ENCODE peak calls at places on chromosomes 3 and 15, in ten cellular contexts. One of them, this sample, is unnamed. For H3K9me3 and H3K4me1, the result is how much of the 10 kb centered on the place peaks cover.

GRCh38 chr3:178236555-178237277 is 299.5 kb upstream of the KCNMB2 start:
- DNase-seq in stomach: no peak
- DNase-seq in endothelial cell of umbilical vein: no peak
- DNase-seq in breast epithelium: no peak
- DNase-seq in GM12878: no peak
- DNase-seq in SK-N-SH: no peak
- DNase-seq in spleen: no peak
- DNase-seq in HCT116: no peak
- DNase-seq in sigmoid colon: no peak
- DNase-seq in suprapubic skin: no peak
- DNase-seq in this sample: no peak

GRCh38 chr15:48422401-48422800 is 91.2 kb downstream of the DUT start:
- DNase-seq in stomach: no peak
- DNase-seq in endothelial cell of umbilical vein: no peak
- DNase-seq in breast epithelium: no peak
- DNase-seq in GM12878: no peak
- DNase-seq in SK-N-SH: no peak
- DNase-seq in spleen: no peak
- DNase-seq in HCT116: no peak
- DNase-seq in sigmoid colon: no peak
- DNase-seq in suprapubic skin: no peak
- DNase-seq in this sample: no peak

GRCh38 chr3:171257251-171258179 is 202.7 kb downstream of the TNIK start:
- DNase-seq in stomach: no peak
- DNase-seq in endothelial cell of umbilical vein: no peak
- DNase-seq in breast epithelium: no peak
- DNase-seq in GM12878: peak
- DNase-seq in SK-N-SH: no peak
- DNase-seq in spleen: no peak
- DNase-seq in HCT116: no peak
- DNase-seq in sigmoid colon: no peak
- DNase-seq in suprapubic skin: no peak
- DNase-seq in this sample: no peak

GRCh38 chr15:41416742-41417417 is at the start of gene RTF1:
- DNase-seq in stomach: peak
- DNase-seq in endothelial cell of umbilical vein: peak
- DNase-seq in breast epithelium: peak
- DNase-seq in GM12878: peak
- DNase-seq in SK-N-SH: peak
- DNase-seq in spleen: peak
- DNase-seq in HCT116: peak
- DNase-seq in sigmoid colon: peak
- DNase-seq in suprapubic skin: peak
- DNase-seq in this sample: peak

GRCh38 chr3:80767599-80767998 is 993.8 kb downstream of the GBE1 start:
- DNase-seq in stomach: no peak
- DNase-seq in endothelial cell of umbilical vein: peak
- DNase-seq in breast epithelium: no peak
- DNase-seq in GM12878: no peak
- DNase-seq in SK-N-SH: peak
- DNase-seq in spleen: no peak
- DNase-seq in HCT116: no peak
- DNase-seq in sigmoid colon: no peak
- DNase-seq in suprapubic skin: no peak
- DNase-seq in this sample: no peak

GRCh38 chr15:70866982-70867644 is 13.2 kb upstream of the LARP6 start:
- DNase-seq in stomach: no peak
- DNase-seq in endothelial cell of umbilical vein: no peak
- DNase-seq in breast epithelium: no peak
- DNase-seq in GM12878: no peak
- DNase-seq in SK-N-SH: no peak
- DNase-seq in spleen: no peak
- DNase-seq in HCT116: no peak
- DNase-seq in sigmoid colon: no peak
- DNase-seq in suprapubic skin: no peak
- DNase-seq in this sample: no peak

GRCh38 chr3:99319450-99319849 is 318.9 kb upstream of the COL8A1 start:
- DNase-seq in stomach: no peak
- DNase-seq in endothelial cell of umbilical vein: no peak
- DNase-seq in breast epithelium: no peak
- DNase-seq in GM12878: no peak
- DNase-seq in SK-N-SH: no peak
- DNase-seq in spleen: no peak
- DNase-seq in HCT116: no peak
- DNase-seq in sigmoid colon: no peak
- DNase-seq in suprapubic skin: no peak
- DNase-seq in this sample: no peak

GRCh38 chr3:152656207-152657001 is 178.5 kb upstream of the P2RY1 start:
- DNase-seq in stomach: no peak
- DNase-seq in endothelial cell of umbilical vein: peak
- DNase-seq in breast epithelium: no peak
- DNase-seq in GM12878: no peak
- DNase-seq in SK-N-SH: peak
- DNase-seq in spleen: no peak
- DNase-seq in HCT116: no peak
- DNase-seq in sigmoid colon: no peak
- DNase-seq in suprapubic skin: no peak
- DNase-seq in this sample: no peak

GRCh38 chr15:51718199-51718598 is 19.3 kb downstream of the LYSMD2 start:
- DNase-seq in stomach: no peak
- DNase-seq in endothelial cell of umbilical vein: no peak
- DNase-seq in breast epithelium: no peak
- DNase-seq in GM12878: no peak
- DNase-seq in SK-N-SH: no peak
- DNase-seq in spleen: no peak
- DNase-seq in HCT116: no peak
- DNase-seq in sigmoid colon: no peak
- DNase-seq in suprapubic skin: no peak
- DNase-seq in this sample: no peak

GRCh38 chr15:67322481-67322880 is 67.9 kb downstream of the IQCH start:
- DNase-seq in stomach: no peak
- DNase-seq in endothelial cell of umbilical vein: no peak
- DNase-seq in breast epithelium: no peak
- DNase-seq in GM12878: no peak
- DNase-seq in SK-N-SH: no peak
- DNase-seq in spleen: no peak
- DNase-seq in HCT116: no peak
- DNase-seq in sigmoid colon: no peak
- DNase-seq in suprapubic skin: no peak
- DNase-seq in this sample: no peak

GRCh38 chr15:97875513-97876285 is 84.8 kb upstream of the ARRDC4 start:
- DNase-seq in stomach: no peak
- DNase-seq in endothelial cell of umbilical vein: no peak
- DNase-seq in breast epithelium: no peak
- DNase-seq in GM12878: no peak
- DNase-seq in SK-N-SH: peak
- DNase-seq in spleen: no peak
- DNase-seq in HCT116: peak
- DNase-seq in sigmoid colon: no peak
- DNase-seq in suprapubic skin: no peak
- DNase-seq in this sample: peak

GRCh38 chr15:63860161-63860954 is 26.6 kb upstream of the HERC1 start:
- DNase-seq in stomach: no peak
- DNase-seq in endothelial cell of umbilical vein: no peak
- DNase-seq in breast epithelium: no peak
- DNase-seq in GM12878: no peak
- DNase-seq in SK-N-SH: no peak
- DNase-seq in spleen: peak
- DNase-seq in HCT116: no peak
- DNase-seq in sigmoid colon: no peak
- DNase-seq in suprapubic skin: no peak
- DNase-seq in this sample: peak

GRCh38 chr3:142586803-142587406 is 8.4 kb upstream of the ATR start:
- DNase-seq in stomach: peak
- DNase-seq in endothelial cell of umbilical vein: peak
- DNase-seq in breast epithelium: no peak
- DNase-seq in GM12878: no peak
- DNase-seq in SK-N-SH: peak
- DNase-seq in spleen: no peak
- DNase-seq in HCT116: peak
- DNase-seq in sigmoid colon: no peak
- DNase-seq in suprapubic skin: no peak
- DNase-seq in this sample: peak

GRCh38 chr15:20409247-20409646 is 132.4 kb downstream of the GOLGA6L6 start:
- DNase-seq in stomach: no peak
- DNase-seq in endothelial cell of umbilical vein: no peak
- DNase-seq in breast epithelium: no peak
- DNase-seq in GM12878: no peak
- DNase-seq in SK-N-SH: no peak
- DNase-seq in spleen: no peak
- DNase-seq in HCT116: no peak
- DNase-seq in sigmoid colon: no peak
- DNase-seq in suprapubic skin: no peak
- DNase-seq in this sample: no peak

GRCh38 chr15:20407553-20407952 is 134.0 kb downstream of the GOLGA6L6 start:
- DNase-seq in stomach: no peak
- DNase-seq in endothelial cell of umbilical vein: no peak
- DNase-seq in breast epithelium: no peak
- DNase-seq in GM12878: no peak
- DNase-seq in SK-N-SH: no peak
- DNase-seq in spleen: no peak
- DNase-seq in HCT116: no peak
- DNase-seq in sigmoid colon: no peak
- DNase-seq in suprapubic skin: no peak
- DNase-seq in this sample: no peak
- H3K9me3 ChIP-seq in stomach: under half
- H3K9me3 ChIP-seq in endothelial cell of umbilical vein: under half
- H3K9me3 ChIP-seq in breast epithelium: under half
- H3K9me3 ChIP-seq in GM12878: under half
- H3K9me3 ChIP-seq in SK-N-SH: under half
- H3K9me3 ChIP-seq in spleen: under half
- H3K9me3 ChIP-seq in HCT116: under half
- H3K9me3 ChIP-seq in sigmoid colon: under half
- H3K9me3 ChIP-seq in suprapubic skin: under half
- H3K9me3 ChIP-seq in this sample: under half

GRCh38 chr3:50212971-50213370 is 7.9 kb downstream of the SLC38A3 start:
- DNase-seq in stomach: no peak
- DNase-seq in endothelial cell of umbilical vein: no peak
- DNase-seq in breast epithelium: no peak
- DNase-seq in GM12878: no peak
- DNase-seq in SK-N-SH: no peak
- DNase-seq in spleen: no peak
- DNase-seq in HCT116: no peak
- DNase-seq in sigmoid colon: no peak
- DNase-seq in suprapubic skin: no peak
- DNase-seq in this sample: no peak

GRCh38 chr3:50211930-50212329 is 6.9 kb downstream of the SLC38A3 start:
- DNase-seq in stomach: no peak
- DNase-seq in endothelial cell of umbilical vein: no peak
- DNase-seq in breast epithelium: no peak
- DNase-seq in GM12878: no peak
- DNase-seq in SK-N-SH: no peak
- DNase-seq in spleen: no peak
- DNase-seq in HCT116: no peak
- DNase-seq in sigmoid colon: no peak
- DNase-seq in suprapubic skin: no peak
- DNase-seq in this sample: no peak

GRCh38 chr3:50210510-50211367 is 5.7 kb downstream of the SLC38A3 start:
- DNase-seq in stomach: no peak
- DNase-seq in endothelial cell of umbilical vein: no peak
- DNase-seq in breast epithelium: no peak
- DNase-seq in GM12878: no peak
- DNase-seq in SK-N-SH: no peak
- DNase-seq in spleen: no peak
- DNase-seq in HCT116: no peak
- DNase-seq in sigmoid colon: no peak
- DNase-seq in suprapubic skin: no peak
- DNase-seq in this sample: no peak

GRCh38 chr3:50213383-50213782 is 8.3 kb downstream of the SLC38A3 start:
- DNase-seq in stomach: peak
- DNase-seq in endothelial cell of umbilical vein: no peak
- DNase-seq in breast epithelium: no peak
- DNase-seq in GM12878: no peak
- DNase-seq in SK-N-SH: no peak
- DNase-seq in spleen: no peak
- DNase-seq in HCT116: no peak
- DNase-seq in sigmoid colon: no peak
- DNase-seq in suprapubic skin: no peak
- DNase-seq in this sample: no peak

DNA sequence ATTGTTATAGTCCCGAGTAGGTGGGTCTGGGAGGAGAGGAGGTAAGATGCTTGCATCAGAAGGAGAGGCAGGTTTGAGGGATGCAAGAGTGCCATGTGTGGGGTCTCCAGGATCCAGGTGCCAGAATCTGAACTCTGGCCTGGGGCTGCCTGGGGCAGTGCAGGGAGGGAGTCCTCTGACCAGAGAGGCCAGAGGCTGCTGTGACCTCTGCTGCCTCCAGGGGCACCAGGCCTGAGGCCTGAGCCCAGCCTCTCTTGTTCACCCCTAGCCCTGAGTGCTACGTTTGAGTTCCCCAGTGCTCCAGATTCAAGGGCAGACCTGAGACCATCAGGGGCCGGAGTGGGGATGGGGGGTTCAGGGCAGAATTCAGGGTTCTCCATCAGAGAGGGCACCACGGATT is 7.4 kb downstream of the SLC38A3 start:
- DNase-seq in stomach: no peak
- DNase-seq in endothelial cell of umbilical vein: no peak
- DNase-seq in breast epithelium: no peak
- DNase-seq in GM12878: no peak
- DNase-seq in SK-N-SH: no peak
- DNase-seq in spleen: no peak
- DNase-seq in HCT116: no peak
- DNase-seq in sigmoid colon: no peak
- DNase-seq in suprapubic skin: no peak
- DNase-seq in this sample: no peak
- H3K4me1 ChIP-seq in stomach: under half
- H3K4me1 ChIP-seq in endothelial cell of umbilical vein: under half
- H3K4me1 ChIP-seq in breast epithelium: under half
- H3K4me1 ChIP-seq in GM12878: under half
- H3K4me1 ChIP-seq in SK-N-SH: under half
- H3K4me1 ChIP-seq in spleen: under half
- H3K4me1 ChIP-seq in HCT116: under half
- H3K4me1 ChIP-seq in sigmoid colon: under half
- H3K4me1 ChIP-seq in suprapubic skin: under half
- H3K4me1 ChIP-seq in this sample: under half

DNA sequence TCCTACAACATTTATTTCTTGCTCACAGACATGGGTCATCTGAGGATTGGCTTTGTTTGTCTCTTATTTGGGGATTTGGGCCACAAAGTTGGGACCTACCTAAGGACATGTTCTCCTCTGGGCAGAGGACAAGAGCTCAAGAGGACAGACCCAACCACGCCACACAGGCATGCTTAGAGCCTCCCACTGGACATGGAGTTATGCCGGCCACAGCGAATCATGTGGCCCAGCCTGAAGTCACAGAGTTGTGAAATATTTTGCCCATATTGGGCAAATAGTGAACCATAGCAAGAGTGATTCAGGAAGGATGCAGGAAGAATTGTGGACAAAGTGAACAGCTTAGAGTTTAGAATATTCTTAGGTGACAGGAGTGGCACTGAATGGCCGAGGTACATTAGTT is 9.9 kb downstream of the TRAK1 start:
- DNase-seq in stomach: no peak
- DNase-seq in endothelial cell of umbilical vein: peak
- DNase-seq in breast epithelium: no peak
- DNase-seq in GM12878: no peak
- DNase-seq in SK-N-SH: no peak
- DNase-seq in spleen: peak
- DNase-seq in HCT116: no peak
- DNase-seq in sigmoid colon: no peak
- DNase-seq in suprapubic skin: peak
- DNase-seq in this sample: no peak
- TF ChIP-seq POLR2AphosphoS5 in stomach: no peak
- TF ChIP-seq POLR2AphosphoS5 in endothelial cell of umbilical vein: no peak
- TF ChIP-seq POLR2AphosphoS5 in breast epithelium: peak
- TF ChIP-seq POLR2AphosphoS5 in GM12878: no peak
- TF ChIP-seq POLR2AphosphoS5 in SK-N-SH: no peak
- TF ChIP-seq POLR2AphosphoS5 in spleen: no peak
- TF ChIP-seq POLR2AphosphoS5 in HCT116: no peak
- TF ChIP-seq POLR2AphosphoS5 in sigmoid colon: no peak
- TF ChIP-seq POLR2AphosphoS5 in suprapubic skin: peak
- TF ChIP-seq POLR2AphosphoS5 in this sample: no peak

GRCh38 chr15:25238126-25238525 is 200.7 kb downstream of the UBE3A start:
- DNase-seq in stomach: no peak
- DNase-seq in endothelial cell of umbilical vein: no peak
- DNase-seq in breast epithelium: no peak
- DNase-seq in GM12878: no peak
- DNase-seq in SK-N-SH: no peak
- DNase-seq in spleen: peak
- DNase-seq in HCT116: no peak
- DNase-seq in sigmoid colon: peak
- DNase-seq in suprapubic skin: no peak
- DNase-seq in this sample: no peak
- H3K9me3 ChIP-seq in stomach: half or more
- H3K9me3 ChIP-seq in endothelial cell of umbilical vein: under half
- H3K9me3 ChIP-seq in breast epithelium: half or more
- H3K9me3 ChIP-seq in GM12878: under half
- H3K9me3 ChIP-seq in SK-N-SH: under half
- H3K9me3 ChIP-seq in spleen: half or more
- H3K9me3 ChIP-seq in HCT116: under half
- H3K9me3 ChIP-seq in sigmoid colon: under half
- H3K9me3 ChIP-seq in suprapubic skin: under half
- H3K9me3 ChIP-seq in this sample: under half